ENCODE peak calls at places on chromosomes 7 and 10, in four cellular contexts. I is adipocyte, M is GM23338, U is Panc1. R is an unnamed sample.

GRCh38 chr7:1028044-1028770 is 16.1 kb upstream of the GPR146 start:
- DNase-seq in M (peak), U (no peak), I (peak), R (peak)

GRCh38 chr7:41858196-41858595 is 155.3 kb upstream of the INHBA start:
- DNase-seq in I (no peak), U (no peak), M (no peak), R (peak)

GRCh38 chr10:119932631-119933030 is 40.1 kb downstream of the SEC23IP start:
- DNase-seq in U (no peak), I (no peak), M (no peak), R (no peak)

GRCh38 chr10:103854265-103854686 is 1.1 kb downstream of the SH3PXD2A start:
- DNase-seq in M (peak), I (no peak), U (no peak), R (peak)

GRCh38 chr7:42527004-42527403 is 290.0 kb upstream of the GLI3 start:
- DNase-seq in I (no peak), U (no peak), M (peak), R (no peak)

GRCh38 chr7:18663321-18663720 is 167.8 kb downstream of the HDAC9 start:
- DNase-seq in U (no peak), M (no peak), I (no peak), R (no peak)

GRCh38 chr10:103605359-103606156 is 112.1 kb downstream of the NEURL1 start:
- DNase-seq in U (peak), I (peak), M (peak), R (peak)

GRCh38 chr7:120272261-120272895 is 597 bp upstream of the KCND2 start:
- DNase-seq in M (peak), U (no peak), I (peak), R (peak)

GRCh38 chr7:17558558-17559332 is 260.3 kb downstream of the AHR start:
- DNase-seq in I (no peak), M (no peak), U (no peak), R (no peak)

GRCh38 chr10:80464557-80465466 is 10.7 kb downstream of the TSPAN14 start:
- DNase-seq in M (peak), I (no peak), U (no peak), R (no peak)

GRCh38 chr10:92517034-92517655 is 56.7 kb downstream of the IDE start:
- DNase-seq in U (peak), M (peak), I (peak), R (peak)

GRCh38 chr10:33365314-33365713 is 30.8 kb upstream of the NRP1 start:
- DNase-seq in I (no peak), M (no peak), U (no peak), R (no peak)

GRCh38 chr10:70442332-70442988 is 979 bp upstream of the NODAL start:
- DNase-seq in U (no peak), M (peak), I (no peak), R (no peak)

GRCh38 chr7:105102557-105103352 is 88.8 kb downstream of the KMT2E start:
- DNase-seq in U (no peak), M (no peak), I (peak), R (no peak)

GRCh38 chr7:818031-818699 is 14.1 kb upstream of the SUN1 start:
- DNase-seq in M (peak), U (no peak), I (peak), R (peak)

GRCh38 chr10:62058896-62059423 is 157.5 kb downstream of the ARID5B start:
- DNase-seq in U (no peak), I (peak), M (no peak), R (no peak)

GRCh38 chr7:82241371-82241770 is 202.2 kb downstream of the CACNA2D1 start:
- DNase-seq in U (no peak), M (no peak), I (no peak), R (no peak)

GRCh38 chr7:42226354-42226941 is 10.6 kb downstream of the GLI3 start:
- DNase-seq in I (no peak), U (no peak), M (no peak), R (no peak)

GRCh38 chr7:100765250-100765649 is 31.9 kb downstream of the ZAN start:
- DNase-seq in M (no peak), U (no peak), I (no peak), R (no peak)

GRCh38 chr7:157552295-157552993 is 215.6 kb downstream of the DNAJB6 start:
- DNase-seq in I (no peak), U (no peak), M (no peak), R (no peak)

GRCh38 chr10:100038561-100039071 is 28.9 kb upstream of the DNMBP start:
- DNase-seq in I (no peak), U (no peak), M (no peak), R (peak)

GRCh38 chr7:20352573-20353304 is 22.0 kb downstream of the ITGB8 start:
- DNase-seq in I (peak), M (no peak), U (no peak), R (peak)

GRCh38 chr7:83807770-83808169 is 158.8 kb upstream of the SEMA3E start:
- DNase-seq in M (no peak), U (no peak), I (no peak), R (no peak)

GRCh38 chr7:90857595-90857994 is 261.5 kb downstream of the CDK14 start:
- DNase-seq in U (no peak), I (no peak), M (no peak), R (no peak)

GRCh38 chr7:84178013-84178412 is 16.6 kb downstream of the SEMA3A start:
- DNase-seq in U (no peak), M (no peak), I (no peak), R (no peak)

GRCh38 chr10:80168111-80168511 is 35.6 kb downstream of the PLAC9 start:
- DNase-seq in U (no peak), I (no peak), M (no peak), R (no peak)

GRCh38 chr7:101100858-101101847 is 15.9 kb downstream of the TRIM56 start:
- DNase-seq in M (no peak), I (no peak), U (no peak), R (no peak)

GRCh38 chr10:47165168-47165710 is 134.8 kb upstream of the GDF10 start:
- DNase-seq in U (no peak), I (no peak), M (no peak), R (no peak)

GRCh38 chr10:29266641-29267040 is 22.2 kb upstream of the LYZL1 start:
- DNase-seq in I (peak), M (peak), U (no peak), R (no peak)

GRCh38 chr7:155576900-155577508 is 30.6 kb upstream of the CNPY1 start:
- DNase-seq in U (no peak), M (no peak), I (no peak), R (no peak)

GRCh38 chr10:17375936-17376584 is 78.3 kb downstream of the ST8SIA6 start:
- DNase-seq in M (peak), U (no peak), I (no peak), R (peak)

GRCh38 chr7:47734287-47734948 is 152.5 kb upstream of the TNS3 start:
- DNase-seq in I (no peak), U (no peak), M (no peak), R (no peak)

DNA sequence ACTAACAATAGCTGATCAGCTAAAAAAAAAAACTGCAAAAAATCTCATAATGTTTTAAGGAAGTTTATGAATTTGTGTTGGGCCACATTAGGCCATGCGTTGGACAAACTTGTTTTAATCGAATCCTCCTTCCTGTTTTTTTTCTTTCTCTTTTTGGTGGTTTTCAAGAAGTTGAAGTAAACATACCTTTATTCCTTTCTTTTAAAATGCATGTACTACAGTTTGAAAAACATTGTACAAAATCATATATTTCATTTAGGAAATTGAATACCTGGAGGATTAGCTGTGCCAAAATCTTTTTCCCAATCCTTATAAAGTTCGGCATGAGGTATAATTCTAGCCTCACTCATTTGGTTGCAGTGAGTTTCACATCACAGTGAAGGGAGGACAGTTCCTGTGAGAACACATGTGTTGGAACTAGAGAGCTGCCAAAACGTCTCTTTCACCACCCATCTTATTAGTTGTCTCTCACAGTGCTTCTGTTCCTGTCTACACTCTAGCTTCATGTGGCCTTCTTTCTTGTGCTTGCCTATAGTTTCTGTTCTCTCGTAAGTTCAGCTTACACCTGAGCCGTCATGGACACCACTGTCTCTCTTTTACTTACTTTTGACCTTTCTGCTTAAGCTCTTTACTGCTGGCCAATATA is 37.7 kb downstream of the ZNRF2 start:
- DNase-seq in I (peak), U (no peak), M (no peak), R (peak)
- H3K4me3 ChIP-seq in I (peak), U (peak), M (no peak), R (peak)

GRCh38 chr10:128322106-128322505 is 195.9 kb upstream of the MKI67 start:
- DNase-seq in I (no peak), M (no peak), U (no peak), R (no peak)

GRCh38 chr10:128322950-128323349 is 196.7 kb upstream of the MKI67 start:
- DNase-seq in M (no peak), I (no peak), U (no peak), R (no peak)

GRCh38 chr10:128325788-128326187 is 199.6 kb upstream of the MKI67 start:
- DNase-seq in U (no peak), I (no peak), M (no peak), R (no peak)

GRCh38 chr10:128324468-128324867 is 198.2 kb upstream of the MKI67 start:
- DNase-seq in M (no peak), I (no peak), U (no peak), R (no peak)

DNA sequence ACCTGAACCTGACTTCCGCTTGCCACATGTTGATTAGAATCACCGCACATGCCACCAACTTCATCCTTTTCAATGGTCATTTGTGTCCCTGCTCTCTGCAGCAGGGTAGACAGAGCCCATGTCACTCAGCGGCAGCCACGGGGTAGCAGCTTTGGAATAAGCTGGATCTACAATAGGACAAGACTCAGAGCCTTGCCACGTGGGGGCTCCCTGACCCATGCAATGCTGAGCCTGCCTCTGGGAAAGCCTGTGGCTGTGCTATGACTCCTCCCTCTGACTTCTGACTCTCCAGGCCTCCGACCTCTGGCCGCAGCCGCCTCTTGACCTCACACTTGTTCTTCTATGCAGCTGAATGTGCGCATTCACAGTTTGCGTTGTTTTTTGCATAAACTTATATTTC is 197.8 kb upstream of the MKI67 start:
- DNase-seq in M (peak), I (no peak), U (no peak), R (no peak)
- H3K4me3 ChIP-seq in M (no peak), I (no peak), U (no peak), R (no peak)

GRCh38 chr7:26399309-26399610 is 107.6 kb downstream of the SNX10 start:
- DNase-seq in M (peak), U (no peak), I (no peak), R (no peak)
- H3K4me3 ChIP-seq in M (peak), U (peak), I (peak), R (no peak)

GRCh38 chr7:2510130-2510776 is 9.3 kb upstream of the LFNG start:
- DNase-seq in I (no peak), M (no peak), U (no peak), R (no peak)

GRCh38 chr7:2507208-2507916 is 12.2 kb upstream of the LFNG start:
- DNase-seq in U (no peak), M (no peak), I (no peak), R (no peak)

GRCh38 chr7:2509298-2509906 is 10.2 kb upstream of the LFNG start:
- DNase-seq in U (no peak), I (no peak), M (no peak), R (no peak)

GRCh38 chr7:2507917-2508306 is 11.7 kb upstream of the LFNG start:
- DNase-seq in U (no peak), M (no peak), I (no peak), R (no peak)

GRCh38 chr7:2508327-2509231 is 11.0 kb upstream of the LFNG start:
- DNase-seq in U (no peak), I (peak), M (no peak), R (no peak)
- H3K4me3 ChIP-seq in U (no peak), I (peak), M (no peak), R (no peak)

R was measured in fibroblast of the aortic adventitia.